ENCODE peak calls at places on chromosomes 2 and 18, in eight cellular contexts. S is lower lobe of right lung, K is K562, Q is NCI-H2081, O is HTR-8/SVneo, Y is bronchial epithelial cell, G is upper lobe of right lung, A is ELF-1. N is an unnamed sample.

GRCh38 chr2:128187032-128187654 is 96.1 kb downstream of the UGGT1 start:
- DNase-seq in A (no peak), G (no peak), Q (no peak), K (no peak), Y (peak), O (no peak), S (no peak), N (peak)

GRCh38 chr2:120722211-120722602 is 13.5 kb upstream of the GLI2 start:
- DNase-seq in Q (no peak), G (peak), A (no peak), K (no peak), S (no peak), Y (no peak), O (no peak), N (no peak)

GRCh38 chr2:74822771-74823283 is 11.1 kb upstream of the HK2 start:
- DNase-seq in Q (no peak), Y (no peak), G (no peak), S (no peak), A (peak), O (no peak), K (no peak), N (no peak)

GRCh38 chr2:233063976-233064411 is 3.9 kb downstream of the INPP5D start:
- DNase-seq in K (no peak), Q (no peak), G (peak), Y (no peak), S (no peak), O (no peak), A (no peak), N (no peak)

GRCh38 chr18:73891572-73892421 is 255.8 kb downstream of the FBXO15 start:
- DNase-seq in S (no peak), G (no peak), Q (no peak), A (peak), K (peak), Y (no peak), O (no peak), N (peak)

GRCh38 chr2:227848586-227848985 is 22.8 kb upstream of the DAW1 start:
- DNase-seq in O (no peak), G (no peak), A (no peak), Q (no peak), Y (peak), S (no peak), K (no peak), N (no peak)

GRCh38 chr2:128302011-128302743 is 16.5 kb downstream of the HS6ST1 start:
- DNase-seq in O (no peak), K (no peak), G (no peak), Q (no peak), S (no peak), A (peak), Y (peak), N (peak)

GRCh38 chr2:150824118-150824517 is 336.7 kb upstream of the RND3 start:
- DNase-seq in G (no peak), A (no peak), K (no peak), S (no peak), O (no peak), Q (no peak), Y (peak), N (no peak)

GRCh38 chr2:152450176-152450575 is 115.2 kb downstream of the FMNL2 start:
- DNase-seq in G (no peak), Q (no peak), K (no peak), Y (no peak), O (no peak), S (no peak), A (no peak), N (no peak)

GRCh38 chr2:112606567-112606966 is 22.2 kb downstream of the CHCHD5 start:
- DNase-seq in G (no peak), K (no peak), A (no peak), O (no peak), S (no peak), Y (no peak), Q (no peak), N (no peak)

GRCh38 chr2:127401757-127402695 is 14.3 kb upstream of the MAP3K2 start:
- DNase-seq in O (no peak), K (no peak), A (no peak), Y (peak), Q (no peak), S (no peak), G (no peak), N (no peak)

GRCh38 chr2:237326250-237327171 is 87.5 kb downstream of the COL6A3 start:
- DNase-seq in S (no peak), G (no peak), K (no peak), O (no peak), A (no peak), Y (no peak), Q (no peak), N (no peak)

GRCh38 chr2:44843086-44843485 is 98.4 kb upstream of the SIX3 start:
- DNase-seq in Y (no peak), A (no peak), K (no peak), Q (no peak), G (no peak), O (no peak), S (no peak), N (no peak)

GRCh38 chr2:157627594-157628281 is 926 bp downstream of the ACVR1C start:
- DNase-seq in A (peak), G (no peak), S (peak), O (no peak), Q (no peak), K (no peak), Y (peak), N (peak)

GRCh38 chr2:10918661-10919414 is 7.1 kb downstream of the KCNF1 start:
- DNase-seq in O (no peak), Y (no peak), K (peak), S (no peak), Q (no peak), G (no peak), A (no peak), N (peak)

GRCh38 chr2:105525201-105525600 is 126.3 kb upstream of the FHL2 start:
- DNase-seq in G (no peak), S (no peak), Q (no peak), A (no peak), Y (no peak), K (no peak), O (no peak), N (no peak)

GRCh38 chr18:70423988-70424387 is 135.1 kb downstream of the SOCS6 start:
- DNase-seq in Q (no peak), S (no peak), G (no peak), K (no peak), A (peak), O (no peak), Y (peak), N (no peak)

GRCh38 chr2:201966691-201967388 is 66.8 kb upstream of the FZD7 start:
- DNase-seq in G (no peak), S (peak), Y (no peak), O (no peak), Q (no peak), A (peak), K (no peak), N (no peak)

GRCh38 chr18:48904847-48905394 is 45.8 kb downstream of the SMAD7 start:
- DNase-seq in G (no peak), Q (no peak), O (no peak), Y (no peak), S (no peak), A (no peak), K (no peak), N (no peak)

GRCh38 chr2:241808701-241809382 is at the start of gene NEU4:
- DNase-seq in Q (no peak), A (peak), G (peak), Y (no peak), S (no peak), K (no peak), O (no peak), N (no peak)

GRCh38 chr2:143176606-143177005 is 47.4 kb downstream of the ARHGAP15 start:
- DNase-seq in G (no peak), K (no peak), Q (no peak), Y (no peak), S (no peak), A (no peak), O (no peak), N (no peak)

GRCh38 chr2:64854773-64855237 is 134.4 kb upstream of the SLC1A4 start:
- DNase-seq in G (no peak), O (no peak), Q (no peak), K (peak), A (no peak), S (no peak), Y (no peak), N (no peak)

GRCh38 chr2:85920810-85921545 is 32.2 kb upstream of the ST3GAL5 start:
- DNase-seq in K (peak), A (peak), O (no peak), S (no peak), Q (no peak), G (no peak), Y (peak), N (peak)

GRCh38 chr18:45621068-45621511 is 5.8 kb downstream of the SLC14A2 start:
- DNase-seq in K (peak), Q (peak), Y (peak), G (no peak), A (peak), S (no peak), O (peak), N (peak)

GRCh38 chr2:53744395-53745065 is 23.1 kb upstream of the CHAC2 start:
- DNase-seq in G (no peak), Q (no peak), O (no peak), K (no peak), Y (no peak), S (no peak), A (no peak), N (no peak)

GRCh38 chr2:173109253-173110188 is 33.9 kb downstream of the MAP3K20 start:
- DNase-seq in Y (peak), A (no peak), G (no peak), S (no peak), O (peak), K (no peak), Q (no peak), N (no peak)

GRCh38 chr18:23912356-23912755 is 102.2 kb upstream of the TTC39C start:
- DNase-seq in A (no peak), S (no peak), G (no peak), Q (no peak), O (no peak), K (no peak), Y (peak), N (no peak)

GRCh38 chr2:240459401-240460242 is 24.2 kb downstream of the GPC1 start:
- DNase-seq in A (peak), K (no peak), S (peak), Q (no peak), G (peak), O (no peak), Y (no peak), N (no peak)

GRCh38 chr2:182377467-182377866 is 49.4 kb downstream of the PDE1A start:
- DNase-seq in S (no peak), K (no peak), G (no peak), Q (no peak), A (no peak), Y (peak), O (no peak), N (no peak)

GRCh38 chr18:45248240-45248903 is 366.9 kb upstream of the SLC14A2 start:
- DNase-seq in K (no peak), O (no peak), Q (no peak), Y (peak), A (no peak), G (no peak), S (no peak), N (no peak)

GRCh38 chr2:240999001-240999791 is 778 bp downstream of the SNED1 start:
- DNase-seq in Q (no peak), G (peak), O (no peak), A (peak), K (no peak), Y (no peak), S (peak), N (no peak)

GRCh38 chr2:57906152-57906732 is 140.4 kb upstream of the VRK2 start:
- DNase-seq in O (peak), Q (no peak), G (no peak), S (no peak), Y (peak), A (no peak), K (peak), N (peak)

GRCh38 chr2:99545622-99546021 is 55.8 kb upstream of the REV1 start:
- DNase-seq in Y (no peak), O (no peak), S (no peak), G (no peak), K (no peak), A (no peak), Q (no peak), N (no peak)

GRCh38 chr2:215210082-215210481 is 71.7 kb upstream of the ABCA12 start:
- DNase-seq in S (no peak), G (no peak), Y (no peak), Q (no peak), O (no peak), K (no peak), A (no peak), N (no peak)

GRCh38 chr2:68908392-68908970 is 37.3 kb upstream of the BMP10 start:
- DNase-seq in Y (peak), K (peak), G (peak), Q (peak), O (no peak), A (peak), S (peak), N (peak)

GRCh38 chr2:7057865-7058400 is 140.7 kb downstream of the RNF144A start:
- DNase-seq in S (no peak), O (no peak), Y (no peak), Q (no peak), A (no peak), K (no peak), G (no peak), N (no peak)

GRCh38 chr2:23601301-23601965 is 216.5 kb downstream of the KLHL29 start:
- DNase-seq in A (no peak), K (no peak), Y (no peak), O (no peak), G (no peak), Q (no peak), S (peak), N (no peak)

GRCh38 chr2:71934595-71935263 is 212.9 kb downstream of the CYP26B1 start:
- DNase-seq in Q (no peak), A (no peak), K (peak), G (peak), S (no peak), Y (no peak), O (no peak), N (peak)

N was measured in MCF 10A.